ENCODE peak calls at places on chromosomes 16 and 17, in ten cellular contexts. One of them, this sample, is unnamed.

GRCh38 chr17:59840329-59840907 is 52.3 kb downstream of the TUBD1 start:
- DNase-seq in A549: no peak
- DNase-seq in tibial artery: no peak
- DNase-seq in CD8-positive, alpha-beta T cell: no peak
- DNase-seq in mucosa of descending colon: no peak
- DNase-seq in IMR-90: no peak
- DNase-seq in pancreas: no peak
- DNase-seq in Peyer's patch: no peak
- DNase-seq in body of pancreas: peak; percentile 16
- DNase-seq in cardiac muscle cell: no peak
- DNase-seq in this sample: no peak

GRCh38 chr17:27810211-27810901 is 10.0 kb upstream of the NOS2 start:
- DNase-seq in CD8-positive, alpha-beta T cell: no peak
- DNase-seq in Peyer's patch: no peak
- DNase-seq in mucosa of descending colon: no peak
- DNase-seq in IMR-90: no peak
- DNase-seq in tibial artery: no peak
- DNase-seq in pancreas: no peak
- DNase-seq in cardiac muscle cell: no peak
- DNase-seq in body of pancreas: no peak
- DNase-seq in A549: no peak
- DNase-seq in this sample: no peak

GRCh38 chr17:62937636-62938035 is 28.4 kb upstream of the TANC2 start:
- DNase-seq in IMR-90: no peak
- DNase-seq in mucosa of descending colon: no peak
- DNase-seq in pancreas: no peak
- DNase-seq in CD8-positive, alpha-beta T cell: no peak
- DNase-seq in body of pancreas: no peak
- DNase-seq in A549: no peak
- DNase-seq in tibial artery: no peak
- DNase-seq in Peyer's patch: no peak
- DNase-seq in cardiac muscle cell: no peak
- DNase-seq in this sample: no peak

GRCh38 chr16:85847681-85848601 is 48.4 kb downstream of the COX4I1 start:
- DNase-seq in CD8-positive, alpha-beta T cell: no peak
- DNase-seq in IMR-90: no peak
- DNase-seq in pancreas: no peak
- DNase-seq in tibial artery: peak; percentile 51
- DNase-seq in mucosa of descending colon: no peak
- DNase-seq in A549: no peak
- DNase-seq in Peyer's patch: no peak
- DNase-seq in cardiac muscle cell: no peak
- DNase-seq in body of pancreas: no peak
- DNase-seq in this sample: no peak

GRCh38 chr16:4375717-4376116 is 4.1 kb downstream of the VASN start:
- DNase-seq in pancreas: no peak
- DNase-seq in tibial artery: peak; percentile 89
- DNase-seq in IMR-90: no peak
- DNase-seq in cardiac muscle cell: no peak
- DNase-seq in mucosa of descending colon: no peak
- DNase-seq in body of pancreas: no peak
- DNase-seq in A549: no peak
- DNase-seq in Peyer's patch: no peak
- DNase-seq in CD8-positive, alpha-beta T cell: no peak
- DNase-seq in this sample: no peak

GRCh38 chr16:71771571-71771970 is 37.1 kb downstream of the AP1G1 start:
- DNase-seq in body of pancreas: no peak
- DNase-seq in A549: no peak
- DNase-seq in mucosa of descending colon: no peak
- DNase-seq in pancreas: no peak
- DNase-seq in cardiac muscle cell: no peak
- DNase-seq in IMR-90: no peak
- DNase-seq in tibial artery: no peak
- DNase-seq in CD8-positive, alpha-beta T cell: no peak
- DNase-seq in Peyer's patch: no peak
- DNase-seq in this sample: no peak

GRCh38 chr17:9666461-9667050 is 21.2 kb downstream of the USP43 start:
- DNase-seq in mucosa of descending colon: no peak
- DNase-seq in pancreas: no peak
- DNase-seq in cardiac muscle cell: no peak
- DNase-seq in tibial artery: no peak
- DNase-seq in A549: no peak
- DNase-seq in IMR-90: no peak
- DNase-seq in body of pancreas: no peak
- DNase-seq in Peyer's patch: no peak
- DNase-seq in CD8-positive, alpha-beta T cell: no peak
- DNase-seq in this sample: no peak

GRCh38 chr17:82267575-82268379 is 5.7 kb downstream of the CSNK1D start:
- DNase-seq in tibial artery: peak; percentile 98
- DNase-seq in CD8-positive, alpha-beta T cell: peak; percentile 31
- DNase-seq in mucosa of descending colon: peak; percentile 91
- DNase-seq in cardiac muscle cell: no peak
- DNase-seq in pancreas: peak; percentile 97
- DNase-seq in body of pancreas: peak; percentile 96
- DNase-seq in Peyer's patch: peak; percentile 95
- DNase-seq in A549: peak; percentile 94
- DNase-seq in IMR-90: peak; percentile 96
- DNase-seq in this sample: no peak

DNA sequence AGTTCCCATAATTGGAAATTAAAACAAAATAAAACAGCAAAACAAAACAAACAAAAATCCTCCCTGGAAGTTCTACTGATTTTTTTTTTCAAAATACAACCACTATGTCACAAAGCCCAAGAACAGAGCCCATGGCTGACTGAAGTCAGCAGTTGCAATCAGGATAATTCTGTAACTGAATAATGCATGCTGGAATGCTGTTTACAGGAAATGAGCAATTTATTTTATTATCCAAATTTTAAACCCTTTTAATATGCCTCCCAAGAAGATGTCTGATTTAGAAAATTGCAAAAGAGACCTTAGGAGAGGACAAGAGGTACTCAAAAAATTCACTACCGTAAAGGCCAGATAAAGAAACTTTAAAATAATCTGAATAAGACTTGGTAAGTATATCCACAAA is 578.2 kb downstream of the TOX3 start:
- DNase-seq in CD8-positive, alpha-beta T cell: no peak
- DNase-seq in tibial artery: no peak
- DNase-seq in body of pancreas: no peak
- DNase-seq in pancreas: no peak
- DNase-seq in cardiac muscle cell: no peak
- DNase-seq in A549: no peak
- DNase-seq in mucosa of descending colon: no peak
- DNase-seq in Peyer's patch: no peak
- DNase-seq in IMR-90: peak; percentile 63
- DNase-seq in this sample: no peak
- H3K4me1 ChIP-seq in CD8-positive, alpha-beta T cell: no peaks in the 10 kb centered on the region
- H3K4me1 ChIP-seq in tibial artery: no peaks in the 10 kb centered on the region
- H3K4me1 ChIP-seq in body of pancreas: no peaks in the 10 kb centered on the region
- H3K4me1 ChIP-seq in pancreas: no peaks in the 10 kb centered on the region
- H3K4me1 ChIP-seq in cardiac muscle cell: no peaks in the 10 kb centered on the region
- H3K4me1 ChIP-seq in A549: no peaks in the 10 kb centered on the region
- H3K4me1 ChIP-seq in mucosa of descending colon: no peaks in the 10 kb centered on the region
- H3K4me1 ChIP-seq in Peyer's patch: no peaks in the 10 kb centered on the region
- H3K4me1 ChIP-seq in IMR-90: peaks cover 15% of the 10 kb centered on the region
- H3K4me1 ChIP-seq in this sample: no peaks in the 10 kb centered on the region

GRCh38 chr17:5747964-5748363 is 163.7 kb upstream of the NLRP1 start:
- DNase-seq in body of pancreas: no peak
- DNase-seq in pancreas: no peak
- DNase-seq in CD8-positive, alpha-beta T cell: no peak
- DNase-seq in tibial artery: no peak
- DNase-seq in Peyer's patch: no peak
- DNase-seq in A549: no peak
- DNase-seq in IMR-90: no peak
- DNase-seq in cardiac muscle cell: no peak
- DNase-seq in mucosa of descending colon: no peak
- DNase-seq in this sample: no peak
- TF ChIP-seq CTCF in body of pancreas: no peak
- TF ChIP-seq CTCF in pancreas: no peak
- TF ChIP-seq CTCF in CD8-positive, alpha-beta T cell: no peak
- TF ChIP-seq CTCF in tibial artery: no peak
- TF ChIP-seq CTCF in Peyer's patch: no peak
- TF ChIP-seq CTCF in A549: no peak
- TF ChIP-seq CTCF in IMR-90: no peak
- TF ChIP-seq CTCF in cardiac muscle cell: no peak
- TF ChIP-seq CTCF in mucosa of descending colon: no peak
- TF ChIP-seq CTCF in this sample: no peak

DNA sequence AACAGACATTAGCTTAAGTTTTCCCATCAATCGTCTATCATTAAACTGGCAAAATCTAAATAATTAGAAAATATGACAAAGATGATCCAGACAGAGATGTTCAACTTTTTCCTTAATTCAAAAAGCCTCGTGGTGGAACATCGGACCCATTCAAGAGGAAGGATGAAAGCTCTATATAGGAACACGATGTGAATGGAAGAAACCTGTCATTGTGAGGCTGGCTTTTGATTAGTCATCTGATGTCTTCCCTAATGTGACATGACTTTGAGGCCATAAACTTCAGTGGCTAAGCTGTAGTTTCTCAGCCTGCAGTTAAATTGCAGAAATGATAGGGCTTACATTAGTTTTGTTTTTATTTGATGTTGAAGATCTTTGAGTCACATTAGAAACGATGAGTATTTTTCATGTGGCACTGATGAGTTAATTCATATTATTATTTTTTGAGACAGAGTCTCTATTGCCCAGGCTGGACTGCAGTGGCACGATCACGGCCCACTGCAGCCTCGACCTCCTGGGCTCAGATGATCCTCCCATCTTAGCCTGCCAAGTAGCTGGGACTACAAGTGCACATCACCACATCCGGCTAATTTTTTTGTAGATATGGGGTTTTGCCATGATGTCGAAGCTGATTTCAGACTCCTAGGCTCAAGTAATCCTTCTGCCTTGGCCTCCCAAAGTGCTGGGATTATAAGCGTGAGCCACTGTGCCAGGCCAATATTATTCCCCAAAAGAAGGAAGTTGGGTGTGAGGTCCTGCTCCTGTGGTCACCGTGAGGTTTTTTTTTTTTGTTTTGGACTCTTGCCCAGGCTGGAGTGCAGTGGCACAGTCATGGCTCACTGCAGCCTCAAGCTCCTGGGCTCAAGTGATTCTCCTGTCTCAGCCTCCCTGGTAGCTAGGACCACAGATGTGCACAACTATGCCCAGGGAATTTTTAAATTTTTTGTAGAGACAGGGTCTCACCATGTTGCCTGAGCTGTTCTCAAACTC is 1.3 kb downstream of the AMZ2 start:
- DNase-seq in body of pancreas: no peak
- DNase-seq in CD8-positive, alpha-beta T cell: no peak
- DNase-seq in cardiac muscle cell: no peak
- DNase-seq in pancreas: no peak
- DNase-seq in A549: no peak
- DNase-seq in IMR-90: no peak
- DNase-seq in Peyer's patch: no peak
- DNase-seq in tibial artery: no peak
- DNase-seq in mucosa of descending colon: no peak
- DNase-seq in this sample: no peak
- H3K4me1 ChIP-seq in body of pancreas: peaks cover 7% of the 10 kb centered on the region
- H3K4me1 ChIP-seq in CD8-positive, alpha-beta T cell: peaks cover 49% of the 10 kb centered on the region
- H3K4me1 ChIP-seq in cardiac muscle cell: peaks cover 4% of the 10 kb centered on the region
- H3K4me1 ChIP-seq in pancreas: peaks cover 8% of the 10 kb centered on the region
- H3K4me1 ChIP-seq in A549: peaks cover 9% of the 10 kb centered on the region
- H3K4me1 ChIP-seq in IMR-90: no peaks in the 10 kb centered on the region
- H3K4me1 ChIP-seq in Peyer's patch: no peaks in the 10 kb centered on the region
- H3K4me1 ChIP-seq in tibial artery: peaks cover 8% of the 10 kb centered on the region
- H3K4me1 ChIP-seq in mucosa of descending colon: peaks cover 11% of the 10 kb centered on the region
- H3K4me1 ChIP-seq in this sample: peaks cover 23% of the 10 kb centered on the region

GRCh38 chr16:81446318-81447275 is 2.0 kb downstream of the CMIP start:
- DNase-seq in cardiac muscle cell: no peak
- DNase-seq in Peyer's patch: peak; percentile 71
- DNase-seq in body of pancreas: peak; percentile 52
- DNase-seq in pancreas: peak; percentile 77
- DNase-seq in tibial artery: no peak
- DNase-seq in A549: peak; percentile 79
- DNase-seq in CD8-positive, alpha-beta T cell: no peak
- DNase-seq in IMR-90: peak; percentile 51
- DNase-seq in mucosa of descending colon: peak; percentile 64
- DNase-seq in this sample: no peak

GRCh38 chr16:81447383-81448101 is 2.9 kb downstream of the CMIP start:
- DNase-seq in IMR-90: no peak
- DNase-seq in tibial artery: no peak
- DNase-seq in cardiac muscle cell: peak; percentile 15
- DNase-seq in CD8-positive, alpha-beta T cell: no peak
- DNase-seq in pancreas: no peak
- DNase-seq in Peyer's patch: peak; percentile 70
- DNase-seq in body of pancreas: peak; percentile 32
- DNase-seq in A549: no peak
- DNase-seq in mucosa of descending colon: peak; percentile 67
- DNase-seq in this sample: no peak

GRCh38 chr16:81449899-81450608 is 5.4 kb downstream of the CMIP start:
- DNase-seq in tibial artery: no peak
- DNase-seq in CD8-positive, alpha-beta T cell: no peak
- DNase-seq in Peyer's patch: peak; percentile 44
- DNase-seq in mucosa of descending colon: no peak
- DNase-seq in pancreas: no peak
- DNase-seq in A549: no peak
- DNase-seq in IMR-90: no peak
- DNase-seq in body of pancreas: no peak
- DNase-seq in cardiac muscle cell: no peak
- DNase-seq in this sample: no peak

GRCh38 chr16:81449241-81449640 is 4.6 kb downstream of the CMIP start:
- DNase-seq in pancreas: no peak
- DNase-seq in CD8-positive, alpha-beta T cell: no peak
- DNase-seq in mucosa of descending colon: no peak
- DNase-seq in tibial artery: no peak
- DNase-seq in IMR-90: no peak
- DNase-seq in Peyer's patch: no peak
- DNase-seq in A549: no peak
- DNase-seq in cardiac muscle cell: no peak
- DNase-seq in body of pancreas: no peak
- DNase-seq in this sample: no peak

DNA sequence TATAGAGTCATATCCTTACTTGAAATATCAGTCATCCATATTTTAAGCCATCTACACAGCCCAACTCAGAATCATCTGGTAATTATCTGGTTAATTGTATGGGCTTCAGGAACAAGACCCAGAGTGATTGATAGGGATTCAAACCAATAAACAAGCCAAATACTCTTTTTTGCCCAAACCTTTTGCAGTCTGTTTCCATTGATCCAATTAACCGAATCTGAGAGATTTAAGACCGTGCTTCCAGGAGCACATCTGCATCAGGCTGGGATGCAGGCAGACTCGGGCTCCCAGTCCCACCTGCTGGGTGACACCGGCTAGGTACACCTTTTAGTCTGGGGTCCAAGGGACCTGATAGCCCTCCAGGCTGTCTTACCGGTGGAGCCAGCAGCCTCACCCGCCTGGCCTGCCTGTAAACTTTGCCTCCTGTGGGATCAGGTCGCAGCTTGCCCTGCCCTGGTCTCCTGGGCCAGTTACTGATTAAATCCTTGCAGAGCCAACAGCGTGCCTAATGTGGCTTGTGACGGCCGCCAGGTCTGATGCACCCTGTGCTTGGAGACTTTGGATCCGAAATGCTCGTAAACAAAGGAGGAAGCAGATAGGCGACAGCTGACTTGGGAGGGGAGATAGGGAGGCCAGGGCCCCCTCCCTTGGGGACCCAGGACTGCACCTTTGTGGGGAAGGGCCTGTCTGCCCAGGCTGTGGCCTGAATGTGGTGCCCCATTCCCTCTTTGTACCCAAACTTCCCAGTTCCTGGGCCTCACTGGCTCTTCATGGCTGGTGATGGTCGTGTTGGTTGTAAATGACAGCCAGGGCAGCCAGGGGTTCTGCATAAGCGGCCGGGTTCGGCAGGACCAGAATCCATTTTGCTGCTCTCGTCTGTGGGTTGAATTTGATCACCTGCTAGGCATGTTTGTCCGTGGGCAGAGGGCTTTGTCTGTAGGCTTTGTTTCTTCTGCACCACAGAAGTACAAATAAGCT is 3.8 kb downstream of the CMIP start:
- DNase-seq in tibial artery: no peak
- DNase-seq in body of pancreas: peak; percentile 66
- DNase-seq in A549: no peak
- DNase-seq in CD8-positive, alpha-beta T cell: no peak
- DNase-seq in mucosa of descending colon: peak; percentile 91
- DNase-seq in Peyer's patch: peak; percentile 92
- DNase-seq in cardiac muscle cell: peak; percentile 24
- DNase-seq in IMR-90: no peak
- DNase-seq in pancreas: peak; percentile 67
- DNase-seq in this sample: no peak
- TF ChIP-seq CTCF in tibial artery: no peak
- TF ChIP-seq CTCF in body of pancreas: no peak
- TF ChIP-seq CTCF in A549: no peak
- TF ChIP-seq CTCF in CD8-positive, alpha-beta T cell: no peak
- TF ChIP-seq CTCF in mucosa of descending colon: no peak
- TF ChIP-seq CTCF in Peyer's patch: no peak
- TF ChIP-seq CTCF in cardiac muscle cell: no peak
- TF ChIP-seq CTCF in IMR-90: no peak
- TF ChIP-seq CTCF in pancreas: no peak
- TF ChIP-seq CTCF in this sample: no peak

This sample was measured in vagina.